ENCODE peak calls at places on chromosomes 16 and 17, in eight cellular contexts. U, Q, F, G, H, Z, N and K are unnamed samples. For H3K4me1, the result is how much of the 10 kb centered on the place peaks cover.

GRCh38 chr17:49565948-49566491 is 9.7 kb upstream of the NXPH3 start:
- DNase-seq in U (peak), Q (no peak), F (peak), G (no peak), H (no peak), Z (no peak), N (no peak), K (peak)

GRCh38 chr16:28298511-28298878 is 6.2 kb downstream of the SBK1 start:
- DNase-seq in U (no peak), Q (peak), F (no peak), G (no peak), H (no peak), Z (no peak), N (no peak), K (peak)

GRCh38 chr17:58710948-58711552 is 18.6 kb downstream of the RAD51C start:
- DNase-seq in U (peak), Q (peak), F (no peak), G (peak), H (peak), Z (peak), N (peak), K (peak)

GRCh38 chr17:79670537-79671386 is 59.9 kb upstream of the RBFOX3 start:
- DNase-seq in U (no peak), Q (no peak), F (no peak), G (no peak), H (no peak), Z (no peak), N (no peak), K (no peak)

GRCh38 chr17:64626827-64627226 is 35.3 kb downstream of the SMURF2 start:
- DNase-seq in U (no peak), Q (no peak), F (no peak), G (no peak), H (no peak), Z (no peak), N (no peak), K (no peak)

GRCh38 chr17:863880-864279 is 81.7 kb downstream of the MRM3 start:
- DNase-seq in U (no peak), Q (no peak), F (no peak), G (no peak), H (no peak), Z (no peak), N (no peak), K (no peak)

GRCh38 chr16:27313422-27314160 is at the start of gene IL4R:
- DNase-seq in U (peak), Q (peak), F (peak), G (peak), H (no peak), Z (peak), N (peak), K (peak)

GRCh38 chr17:691423-691822 is 23.2 kb downstream of the VPS53 start:
- DNase-seq in U (no peak), Q (no peak), F (no peak), G (peak), H (peak), Z (no peak), N (peak), K (no peak)

GRCh38 chr17:58388302-58389190 is 28.8 kb downstream of the RNF43 start:
- DNase-seq in U (no peak), Q (peak), F (no peak), G (no peak), H (no peak), Z (no peak), N (no peak), K (no peak)

GRCh38 chr16:964696-965395 is 5.9 kb downstream of the LMF1 start:
- DNase-seq in U (no peak), Q (no peak), F (no peak), G (no peak), H (no peak), Z (peak), N (no peak), K (peak)

GRCh38 chr16:69123894-69124293 is 8.5 kb downstream of the CHTF8 start:
- DNase-seq in U (peak), Q (peak), F (no peak), G (peak), H (peak), Z (peak), N (peak), K (peak)

GRCh38 chr16:55346475-55346874 is 22.5 kb downstream of the IRX6 start:
- DNase-seq in U (no peak), Q (no peak), F (no peak), G (no peak), H (no peak), Z (no peak), N (no peak), K (no peak)

DNA sequence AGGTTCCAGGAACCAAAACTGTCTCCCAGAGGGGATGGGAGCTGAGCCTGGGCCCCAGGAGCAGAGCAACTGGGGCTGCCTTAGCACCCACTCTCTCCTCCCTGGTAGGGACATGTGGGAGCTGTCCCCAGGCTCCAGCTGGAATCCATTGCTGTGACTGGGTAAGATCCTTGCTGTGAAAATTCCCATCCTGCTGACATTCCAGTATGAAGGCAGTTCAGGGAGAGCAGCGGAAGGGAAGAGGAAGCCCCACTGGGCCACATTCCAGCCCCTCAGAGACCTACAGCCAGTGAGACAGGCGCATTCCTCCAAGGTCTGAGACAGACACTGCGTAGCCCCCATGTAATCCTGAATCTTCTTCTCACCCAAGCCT is 24.2 kb downstream of the MYO18A start:
- DNase-seq in U (no peak), Q (peak), F (no peak), G (no peak), H (no peak), Z (no peak), N (peak), K (no peak)
- H3K4me1 ChIP-seq in U (under half), Q (under half), F (under half), G (half or more), H (half or more), Z (under half), N (half or more), K (under half)

GRCh38 chr16:67166883-67167168 is 2.3 kb downstream of the HSF4 start:
- DNase-seq in U (no peak), Q (no peak), F (no peak), G (no peak), H (no peak), Z (no peak), N (no peak), K (no peak)

GRCh38 chr16:67166035-67166882 is 1.7 kb downstream of the HSF4 start:
- DNase-seq in U (no peak), Q (no peak), F (peak), G (no peak), H (no peak), Z (no peak), N (no peak), K (no peak)

GRCh38 chr16:67169642-67170167 is 633 bp upstream of the NOL3 start:
- DNase-seq in U (no peak), Q (peak), F (no peak), G (peak), H (no peak), Z (peak), N (no peak), K (peak)

GRCh38 chr16:67169011-67169451 is 1.3 kb upstream of the NOL3 start:
- DNase-seq in U (no peak), Q (peak), F (no peak), G (no peak), H (no peak), Z (no peak), N (no peak), K (no peak)

DNA sequence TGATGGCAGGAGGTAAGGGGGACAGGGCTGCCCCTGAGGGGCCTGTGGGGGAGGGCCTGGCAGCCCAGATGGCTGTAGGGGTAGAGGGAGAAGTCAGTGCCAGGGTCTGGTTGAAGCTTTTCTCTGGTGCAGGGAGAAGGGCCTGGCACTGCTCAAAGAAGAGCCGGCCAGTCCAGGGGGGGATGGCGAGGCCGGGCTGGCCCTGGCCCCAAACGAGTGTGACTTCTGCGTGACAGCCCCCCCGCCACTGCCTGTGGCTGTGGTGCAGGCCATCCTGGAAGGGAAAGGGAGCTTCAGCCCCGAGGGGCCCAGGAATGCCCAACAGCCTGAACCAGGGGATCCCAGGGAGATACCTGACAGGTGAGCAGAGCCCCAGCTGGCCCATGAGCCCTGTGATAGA is 2.8 kb upstream of the NOL3 start:
- DNase-seq in U (no peak), Q (no peak), F (peak), G (no peak), H (no peak), Z (no peak), N (no peak), K (no peak)
- H3K4me1 ChIP-seq in U (under half), Q (under half), F (under half), G (under half), H (under half), Z (under half), N (under half), K (under half)

DNA sequence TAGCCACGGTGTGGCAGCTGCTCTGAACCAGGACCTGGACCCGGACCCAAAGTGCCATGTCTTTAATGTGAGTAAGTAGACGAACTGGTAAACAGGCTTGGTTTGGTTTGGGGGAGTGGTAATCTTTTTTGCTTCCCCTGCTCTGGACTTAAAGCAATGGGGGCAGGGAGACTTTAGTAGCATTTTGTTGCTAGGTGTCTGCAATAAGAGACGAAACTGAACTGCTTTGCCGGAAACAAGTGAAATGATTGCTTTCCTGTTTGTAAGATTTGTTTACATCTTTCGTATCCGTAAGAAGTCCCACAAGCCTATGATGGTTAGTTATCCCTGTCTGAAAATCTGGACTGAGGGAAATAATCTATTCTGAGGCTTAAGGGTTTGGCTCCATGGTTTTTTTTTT is 21.5 kb downstream of the PRCD start:
- DNase-seq in U (no peak), Q (no peak), F (no peak), G (no peak), H (no peak), Z (no peak), N (peak), K (no peak)
- H3K4me1 ChIP-seq in U (under half), Q (under half), F (half or more), G (half or more), H (under half), Z (half or more), N (under half), K (under half)

DNA sequence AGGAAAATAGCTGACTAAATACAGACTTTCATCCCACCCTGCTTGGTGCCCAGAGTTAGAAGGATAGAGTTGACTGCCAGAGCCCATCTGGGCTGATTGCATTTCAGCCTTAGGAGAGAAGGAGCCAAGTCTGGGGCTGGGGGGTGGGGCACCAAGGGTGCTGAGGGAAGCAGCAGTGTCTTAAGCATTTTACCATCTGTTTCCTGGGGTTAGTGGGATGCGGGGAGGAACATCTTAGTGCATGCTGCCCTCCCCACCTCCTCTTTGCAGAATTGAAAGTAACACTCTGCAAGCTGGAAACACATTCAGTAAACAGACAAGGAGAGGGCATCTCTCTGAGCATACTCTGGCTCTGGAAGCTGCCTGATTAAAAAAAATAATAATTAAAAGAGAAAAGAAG is 1.5 kb upstream of the ARL5C start:
- DNase-seq in U (no peak), Q (no peak), F (no peak), G (no peak), H (no peak), Z (no peak), N (no peak), K (no peak)
- H3K4me1 ChIP-seq in U (under half), Q (under half), F (under half), G (under half), H (under half), Z (under half), N (under half), K (under half)

GRCh38 chr16:88988980-88989791 is 12.2 kb upstream of the CBFA2T3 start:
- DNase-seq in U (no peak), Q (no peak), F (no peak), G (no peak), H (no peak), Z (no peak), N (no peak), K (no peak)

GRCh38 chr16:88993006-88993787 is 16.2 kb upstream of the CBFA2T3 start:
- DNase-seq in U (no peak), Q (peak), F (no peak), G (no peak), H (no peak), Z (no peak), N (no peak), K (no peak)

GRCh38 chr16:88992351-88993005 is 15.5 kb upstream of the CBFA2T3 start:
- DNase-seq in U (no peak), Q (no peak), F (no peak), G (no peak), H (no peak), Z (no peak), N (no peak), K (no peak)

GRCh38 chr16:88991813-88992350 is 14.9 kb upstream of the CBFA2T3 start:
- DNase-seq in U (no peak), Q (no peak), F (no peak), G (no peak), H (no peak), Z (no peak), N (no peak), K (no peak)

GRCh38 chr16:88989852-88990547 is 13.0 kb upstream of the CBFA2T3 start:
- DNase-seq in U (no peak), Q (no peak), F (no peak), G (no peak), H (no peak), Z (no peak), N (no peak), K (no peak)
- H3K4me1 ChIP-seq in U (under half), Q (under half), F (under half), G (under half), H (under half), Z (under half), N (under half), K (under half)